ENCODE peak calls at places on chromosome 18, in seven cellular contexts. One of them, this sample, is unnamed. For H3K36me3, the result is how much of the 10 kb centered on the place peaks cover.

GRCh38 chr18:65990944-65991708 is 240.3 kb downstream of the CDH7 start:
- DNase-seq in uterus: no peak
- DNase-seq in brain microvascular endothelial cell: no peak
- DNase-seq in cardiac muscle cell: no peak
- DNase-seq in OCI-LY7: no peak
- DNase-seq in neural progenitor cell: no peak
- DNase-seq in HCT116: no peak
- DNase-seq in this sample: no peak

GRCh38 chr18:49963217-49963616 is 149.9 kb upstream of the ACAA2 start:
- DNase-seq in OCI-LY7: no peak
- DNase-seq in HCT116: no peak
- DNase-seq in cardiac muscle cell: no peak
- DNase-seq in brain microvascular endothelial cell: no peak
- DNase-seq in neural progenitor cell: no peak
- DNase-seq in uterus: no peak
- DNase-seq in this sample: no peak

GRCh38 chr18:48860276-48861180 is 90.2 kb downstream of the SMAD7 start:
- DNase-seq in HCT116: no peak
- DNase-seq in neural progenitor cell: peak
- DNase-seq in brain microvascular endothelial cell: no peak
- DNase-seq in cardiac muscle cell: no peak
- DNase-seq in uterus: no peak
- DNase-seq in OCI-LY7: no peak
- DNase-seq in this sample: no peak

GRCh38 chr18:78531637-78532036 is 448.0 kb upstream of the SALL3 start:
- DNase-seq in OCI-LY7: no peak
- DNase-seq in cardiac muscle cell: no peak
- DNase-seq in brain microvascular endothelial cell: no peak
- DNase-seq in neural progenitor cell: no peak
- DNase-seq in uterus: no peak
- DNase-seq in HCT116: no peak
- DNase-seq in this sample: no peak

GRCh38 chr18:79737426-79737825 is 57.8 kb downstream of the CTDP1 start:
- DNase-seq in neural progenitor cell: no peak
- DNase-seq in HCT116: no peak
- DNase-seq in cardiac muscle cell: no peak
- DNase-seq in uterus: no peak
- DNase-seq in OCI-LY7: no peak
- DNase-seq in brain microvascular endothelial cell: no peak
- DNase-seq in this sample: peak

GRCh38 chr18:61398961-61399632 is 65.9 kb downstream of the CDH20 start:
- DNase-seq in OCI-LY7: no peak
- DNase-seq in brain microvascular endothelial cell: peak
- DNase-seq in neural progenitor cell: no peak
- DNase-seq in uterus: no peak
- DNase-seq in HCT116: no peak
- DNase-seq in cardiac muscle cell: no peak
- DNase-seq in this sample: no peak

GRCh38 chr18:32469691-32470131 is 971 bp downstream of the GAREM1 start:
- DNase-seq in uterus: no peak
- DNase-seq in OCI-LY7: no peak
- DNase-seq in brain microvascular endothelial cell: no peak
- DNase-seq in neural progenitor cell: peak
- DNase-seq in HCT116: no peak
- DNase-seq in cardiac muscle cell: no peak
- DNase-seq in this sample: no peak

GRCh38 chr18:75183524-75183923 is 25.4 kb downstream of the PTGR3 start:
- DNase-seq in brain microvascular endothelial cell: no peak
- DNase-seq in neural progenitor cell: no peak
- DNase-seq in uterus: no peak
- DNase-seq in HCT116: peak
- DNase-seq in cardiac muscle cell: no peak
- DNase-seq in OCI-LY7: no peak
- DNase-seq in this sample: no peak

GRCh38 chr18:58117685-58118403 is 73.8 kb downstream of the NEDD4L start:
- DNase-seq in HCT116: peak
- DNase-seq in OCI-LY7: no peak
- DNase-seq in uterus: no peak
- DNase-seq in brain microvascular endothelial cell: peak
- DNase-seq in neural progenitor cell: no peak
- DNase-seq in cardiac muscle cell: peak
- DNase-seq in this sample: no peak

GRCh38 chr18:75240433-75240832 is 29.8 kb downstream of the TSHZ1 start:
- DNase-seq in brain microvascular endothelial cell: no peak
- DNase-seq in uterus: no peak
- DNase-seq in cardiac muscle cell: no peak
- DNase-seq in OCI-LY7: no peak
- DNase-seq in HCT116: no peak
- DNase-seq in neural progenitor cell: no peak
- DNase-seq in this sample: no peak

GRCh38 chr18:48036191-48036590 is 105.7 kb upstream of the SMAD2 start:
- DNase-seq in OCI-LY7: no peak
- DNase-seq in HCT116: no peak
- DNase-seq in uterus: peak
- DNase-seq in brain microvascular endothelial cell: no peak
- DNase-seq in cardiac muscle cell: no peak
- DNase-seq in neural progenitor cell: no peak
- DNase-seq in this sample: peak

GRCh38 chr18:58241877-58242276 is 197.9 kb downstream of the NEDD4L start:
- DNase-seq in OCI-LY7: no peak
- DNase-seq in HCT116: no peak
- DNase-seq in cardiac muscle cell: no peak
- DNase-seq in brain microvascular endothelial cell: peak
- DNase-seq in neural progenitor cell: no peak
- DNase-seq in uterus: no peak
- DNase-seq in this sample: no peak

GRCh38 chr18:61893304-61893970 is 630 bp upstream of the RNF152 start:
- DNase-seq in cardiac muscle cell: peak
- DNase-seq in HCT116: no peak
- DNase-seq in neural progenitor cell: peak
- DNase-seq in OCI-LY7: no peak
- DNase-seq in brain microvascular endothelial cell: peak
- DNase-seq in uterus: peak
- DNase-seq in this sample: peak

GRCh38 chr18:78473563-78473962 is 506.1 kb upstream of the SALL3 start:
- DNase-seq in uterus: no peak
- DNase-seq in cardiac muscle cell: no peak
- DNase-seq in neural progenitor cell: no peak
- DNase-seq in HCT116: no peak
- DNase-seq in brain microvascular endothelial cell: no peak
- DNase-seq in OCI-LY7: no peak
- DNase-seq in this sample: no peak

GRCh38 chr18:68316636-68317035 is 398.3 kb downstream of the TMX3 start:
- DNase-seq in OCI-LY7: no peak
- DNase-seq in cardiac muscle cell: no peak
- DNase-seq in HCT116: no peak
- DNase-seq in neural progenitor cell: no peak
- DNase-seq in brain microvascular endothelial cell: no peak
- DNase-seq in uterus: no peak
- DNase-seq in this sample: no peak

GRCh38 chr18:48021273-48021914 is 90.9 kb upstream of the SMAD2 start:
- DNase-seq in cardiac muscle cell: no peak
- DNase-seq in HCT116: no peak
- DNase-seq in uterus: no peak
- DNase-seq in OCI-LY7: no peak
- DNase-seq in neural progenitor cell: no peak
- DNase-seq in brain microvascular endothelial cell: no peak
- DNase-seq in this sample: no peak

GRCh38 chr18:49020621-49021021 is 69.9 kb upstream of the SMAD7 start:
- DNase-seq in uterus: peak
- DNase-seq in OCI-LY7: no peak
- DNase-seq in brain microvascular endothelial cell: peak
- DNase-seq in HCT116: no peak
- DNase-seq in neural progenitor cell: no peak
- DNase-seq in cardiac muscle cell: no peak
- DNase-seq in this sample: no peak

GRCh38 chr18:3914833-3915598 is 465.0 kb downstream of the TGIF1 start:
- DNase-seq in cardiac muscle cell: no peak
- DNase-seq in brain microvascular endothelial cell: no peak
- DNase-seq in HCT116: no peak
- DNase-seq in OCI-LY7: peak
- DNase-seq in uterus: no peak
- DNase-seq in neural progenitor cell: no peak
- DNase-seq in this sample: no peak

GRCh38 chr18:5132987-5133386 is 64.1 kb downstream of the AKAIN1 start:
- DNase-seq in cardiac muscle cell: no peak
- DNase-seq in neural progenitor cell: no peak
- DNase-seq in brain microvascular endothelial cell: no peak
- DNase-seq in uterus: no peak
- DNase-seq in OCI-LY7: no peak
- DNase-seq in HCT116: no peak
- DNase-seq in this sample: no peak

GRCh38 chr18:42360716-42361115 is 405.7 kb downstream of the PIK3C3 start:
- DNase-seq in HCT116: no peak
- DNase-seq in OCI-LY7: no peak
- DNase-seq in brain microvascular endothelial cell: no peak
- DNase-seq in uterus: no peak
- DNase-seq in neural progenitor cell: no peak
- DNase-seq in cardiac muscle cell: no peak
- DNase-seq in this sample: no peak

GRCh38 chr18:58682429-58683069 is 11.3 kb downstream of the MALT1 start:
- DNase-seq in uterus: peak
- DNase-seq in OCI-LY7: no peak
- DNase-seq in cardiac muscle cell: peak
- DNase-seq in neural progenitor cell: no peak
- DNase-seq in brain microvascular endothelial cell: peak
- DNase-seq in HCT116: peak
- DNase-seq in this sample: peak

GRCh38 chr18:44870631-44871502 is 190.2 kb downstream of the SETBP1 start:
- DNase-seq in cardiac muscle cell: no peak
- DNase-seq in uterus: no peak
- DNase-seq in HCT116: no peak
- DNase-seq in brain microvascular endothelial cell: no peak
- DNase-seq in neural progenitor cell: no peak
- DNase-seq in OCI-LY7: no peak
- DNase-seq in this sample: no peak

GRCh38 chr18:73235491-73235890 is 367.7 kb upstream of the NETO1 start:
- DNase-seq in cardiac muscle cell: peak
- DNase-seq in brain microvascular endothelial cell: peak
- DNase-seq in OCI-LY7: no peak
- DNase-seq in neural progenitor cell: no peak
- DNase-seq in HCT116: no peak
- DNase-seq in uterus: no peak
- DNase-seq in this sample: no peak

GRCh38 chr18:8952796-8953760 is 149.4 kb upstream of the NDUFV2 start:
- DNase-seq in uterus: no peak
- DNase-seq in HCT116: no peak
- DNase-seq in brain microvascular endothelial cell: peak
- DNase-seq in neural progenitor cell: no peak
- DNase-seq in cardiac muscle cell: no peak
- DNase-seq in OCI-LY7: no peak
- DNase-seq in this sample: no peak

GRCh38 chr18:45276878-45277277 is 338.4 kb upstream of the SLC14A2 start:
- DNase-seq in neural progenitor cell: no peak
- DNase-seq in brain microvascular endothelial cell: no peak
- DNase-seq in uterus: no peak
- DNase-seq in HCT116: no peak
- DNase-seq in cardiac muscle cell: no peak
- DNase-seq in OCI-LY7: no peak
- DNase-seq in this sample: no peak

GRCh38 chr18:51064256-51064655 is 34.2 kb downstream of the SMAD4 start:
- DNase-seq in cardiac muscle cell: no peak
- DNase-seq in brain microvascular endothelial cell: no peak
- DNase-seq in HCT116: no peak
- DNase-seq in neural progenitor cell: no peak
- DNase-seq in OCI-LY7: no peak
- DNase-seq in uterus: no peak
- DNase-seq in this sample: no peak
- H3K36me3 ChIP-seq in cardiac muscle cell: half or more
- H3K36me3 ChIP-seq in brain microvascular endothelial cell: under half
- H3K36me3 ChIP-seq in HCT116: under half
- H3K36me3 ChIP-seq in neural progenitor cell: half or more
- H3K36me3 ChIP-seq in OCI-LY7: under half
- H3K36me3 ChIP-seq in uterus: under half
- H3K36me3 ChIP-seq in this sample: half or more

DNA sequence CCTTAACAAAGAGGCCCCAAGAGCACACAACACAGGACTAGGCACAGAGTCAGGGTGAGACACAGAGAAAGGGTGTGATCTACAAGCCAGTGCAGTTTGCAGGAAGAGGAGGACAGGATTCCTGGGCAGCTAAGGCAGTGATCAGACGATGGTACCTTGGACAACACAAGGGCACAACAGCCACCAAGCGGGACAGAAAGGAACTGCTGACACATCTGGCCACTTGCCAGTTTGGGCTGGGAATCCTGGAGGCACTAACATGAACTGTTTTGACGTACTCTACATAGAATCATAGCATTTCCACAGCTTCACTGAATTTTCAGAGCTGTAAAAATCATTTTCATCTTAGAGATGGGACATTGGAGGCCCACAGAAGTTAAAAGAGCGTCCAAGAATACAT is 221.5 kb upstream of the SLC35G4 start:
- DNase-seq in OCI-LY7: no peak
- DNase-seq in cardiac muscle cell: peak
- DNase-seq in brain microvascular endothelial cell: peak
- DNase-seq in uterus: no peak
- DNase-seq in HCT116: peak
- DNase-seq in neural progenitor cell: peak
- DNase-seq in this sample: peak
- TF ChIP-seq CTCF in OCI-LY7: no peak
- TF ChIP-seq CTCF in cardiac muscle cell: peak
- TF ChIP-seq CTCF in brain microvascular endothelial cell: peak
- TF ChIP-seq CTCF in uterus: no peak
- TF ChIP-seq CTCF in HCT116: peak
- TF ChIP-seq CTCF in neural progenitor cell: peak
- TF ChIP-seq CTCF in this sample: peak

GRCh38 chr18:55509631-55510372 is 78.2 kb downstream of the TCF4 start:
- DNase-seq in neural progenitor cell: no peak
- DNase-seq in cardiac muscle cell: peak
- DNase-seq in brain microvascular endothelial cell: peak
- DNase-seq in uterus: no peak
- DNase-seq in OCI-LY7: peak
- DNase-seq in HCT116: no peak
- DNase-seq in this sample: no peak

GRCh38 chr18:55510809-55511208 is 77.2 kb downstream of the TCF4 start:
- DNase-seq in uterus: no peak
- DNase-seq in HCT116: no peak
- DNase-seq in brain microvascular endothelial cell: peak
- DNase-seq in OCI-LY7: no peak
- DNase-seq in cardiac muscle cell: no peak
- DNase-seq in neural progenitor cell: no peak
- DNase-seq in this sample: peak

GRCh38 chr18:55506074-55506473 is 81.9 kb downstream of the TCF4 start:
- DNase-seq in HCT116: no peak
- DNase-seq in brain microvascular endothelial cell: no peak
- DNase-seq in neural progenitor cell: no peak
- DNase-seq in uterus: no peak
- DNase-seq in OCI-LY7: peak
- DNase-seq in cardiac muscle cell: no peak
- DNase-seq in this sample: no peak

GRCh38 chr18:55511277-55511676 is 76.7 kb downstream of the TCF4 start:
- DNase-seq in brain microvascular endothelial cell: no peak
- DNase-seq in OCI-LY7: no peak
- DNase-seq in cardiac muscle cell: no peak
- DNase-seq in neural progenitor cell: no peak
- DNase-seq in uterus: no peak
- DNase-seq in HCT116: no peak
- DNase-seq in this sample: no peak

GRCh38 chr18:55508637-55509036 is 79.4 kb downstream of the TCF4 start:
- DNase-seq in neural progenitor cell: no peak
- DNase-seq in uterus: no peak
- DNase-seq in brain microvascular endothelial cell: no peak
- DNase-seq in cardiac muscle cell: no peak
- DNase-seq in HCT116: no peak
- DNase-seq in OCI-LY7: no peak
- DNase-seq in this sample: no peak
- H3K27ac ChIP-seq in neural progenitor cell: no peak
- H3K27ac ChIP-seq in uterus: no peak
- H3K27ac ChIP-seq in brain microvascular endothelial cell: peak
- H3K27ac ChIP-seq in cardiac muscle cell: no peak
- H3K27ac ChIP-seq in HCT116: no peak
- H3K27ac ChIP-seq in OCI-LY7: peak
- H3K27ac ChIP-seq in this sample: no peak

GRCh38 chr18:63397349-63397748 is 24.9 kb downstream of the VPS4B start:
- DNase-seq in uterus: no peak
- DNase-seq in OCI-LY7: no peak
- DNase-seq in cardiac muscle cell: no peak
- DNase-seq in neural progenitor cell: no peak
- DNase-seq in HCT116: no peak
- DNase-seq in brain microvascular endothelial cell: no peak
- DNase-seq in this sample: no peak
- H3K36me3 ChIP-seq in uterus: under half
- H3K36me3 ChIP-seq in OCI-LY7: half or more
- H3K36me3 ChIP-seq in cardiac muscle cell: half or more
- H3K36me3 ChIP-seq in neural progenitor cell: under half
- H3K36me3 ChIP-seq in HCT116: under half
- H3K36me3 ChIP-seq in brain microvascular endothelial cell: half or more
- H3K36me3 ChIP-seq in this sample: half or more